ENCODE peak calls at places on chromosomes 4 and X, in nine cellular contexts. J, Y, F, W, S, E, X, B and H are unnamed samples.

GRCh38 chr4:14218641-14219040 is 591.1 kb upstream of the BOD1L1 start:
- DNase-seq in X (no peak), Y (no peak), B (no peak), F (no peak), E (no peak), W (no peak), J (no peak), S (no peak), H (no peak)

GRCh38 chr4:80619070-80619674 is 283.6 kb downstream of the CFAP299 start:
- DNase-seq in B (no peak), W (no peak), X (no peak), E (no peak), F (no peak), J (no peak), S (no peak), Y (no peak), H (no peak)

GRCh38 chrX:39002466-39002865 is 201.2 kb downstream of the MID1IP1 start:
- DNase-seq in W (no peak), S (no peak), E (no peak), F (no peak), X (no peak), J (no peak), Y (no peak), B (no peak), H (no peak)

GRCh38 chr4:182827981-182828677 is 89.1 kb downstream of the DCTD start:
- DNase-seq in S (no peak), F (no peak), B (no peak), J (no peak), W (no peak), Y (no peak), X (peak), E (no peak), H (no peak)

GRCh38 chr4:123786955-123787354 is 390.4 kb downstream of the SPRY1 start:
- DNase-seq in E (no peak), S (peak), F (no peak), J (no peak), Y (no peak), B (peak), X (no peak), W (no peak), H (no peak)

GRCh38 chrX:9707306-9708015 is 58.2 kb downstream of the GPR143 start:
- DNase-seq in W (no peak), Y (no peak), J (no peak), X (no peak), F (no peak), E (no peak), B (no peak), S (no peak), H (no peak)

GRCh38 chr4:8571702-8572685 is 8.2 kb upstream of the GPR78 start:
- DNase-seq in F (no peak), J (no peak), Y (no peak), E (no peak), B (no peak), S (no peak), W (no peak), X (peak), H (no peak)

GRCh38 chr4:106104276-106104675 is 209.0 kb downstream of the NPNT start:
- DNase-seq in E (no peak), Y (no peak), F (no peak), X (no peak), S (no peak), W (no peak), J (no peak), B (no peak), H (no peak)

GRCh38 chr4:87363552-87363951 is 27.4 kb downstream of the HSD17B11 start:
- DNase-seq in J (no peak), W (no peak), S (no peak), F (no peak), Y (no peak), X (no peak), B (no peak), E (no peak), H (no peak)

GRCh38 chr4:120156115-120156718 is 89.6 kb upstream of the MAD2L1 start:
- DNase-seq in X (no peak), F (no peak), J (peak), B (no peak), Y (no peak), E (peak), W (no peak), S (peak), H (no peak)

GRCh38 chr4:141771889-141772830 is 135.8 kb downstream of the IL15 start:
- DNase-seq in B (no peak), J (no peak), E (no peak), W (no peak), Y (no peak), F (no peak), X (no peak), S (no peak), H (no peak)

GRCh38 chr4:142815834-142816233 is 30.3 kb downstream of the INPP4B start:
- DNase-seq in B (no peak), W (no peak), E (no peak), X (no peak), F (no peak), S (peak), J (no peak), Y (no peak), H (no peak)

GRCh38 chr4:165537028-165537648 is 158.3 kb downstream of the CPE start:
- DNase-seq in Y (no peak), S (peak), E (peak), B (no peak), J (peak), F (no peak), W (no peak), X (no peak), H (peak)

GRCh38 chrX:19382500-19383145 is 38.9 kb downstream of the PDHA1 start:
- DNase-seq in S (peak), Y (no peak), F (no peak), E (peak), B (peak), W (peak), X (peak), J (no peak), H (peak)

GRCh38 chr4:130563185-130563890 is 1467.4 kb downstream of the C4orf33 start:
- DNase-seq in S (peak), E (peak), W (peak), X (peak), B (peak), J (no peak), F (no peak), Y (no peak), H (peak)
- TF ChIP-seq CTCF in S (peak), E (peak), W (no peak), X (peak), B (peak), J (no peak), F (no peak), Y (no peak), H (no peak)

GRCh38 chr4:1537410-1538095 is 131.3 kb upstream of the NKX1-1 start:
- DNase-seq in E (no peak), S (no peak), B (no peak), F (no peak), J (no peak), X (no peak), W (no peak), Y (no peak), H (no peak)
- H3K4me3 ChIP-seq in E (no peak), S (no peak), B (no peak), F (no peak), J (no peak), X (no peak), W (no peak), Y (no peak), H (no peak)

GRCh38 chrX:70669120-70669519 is 224.5 kb downstream of the DLG3 start:
- DNase-seq in S (no peak), X (no peak), Y (no peak), B (no peak), J (no peak), F (no peak), E (no peak), W (no peak), H (no peak)

DNA sequence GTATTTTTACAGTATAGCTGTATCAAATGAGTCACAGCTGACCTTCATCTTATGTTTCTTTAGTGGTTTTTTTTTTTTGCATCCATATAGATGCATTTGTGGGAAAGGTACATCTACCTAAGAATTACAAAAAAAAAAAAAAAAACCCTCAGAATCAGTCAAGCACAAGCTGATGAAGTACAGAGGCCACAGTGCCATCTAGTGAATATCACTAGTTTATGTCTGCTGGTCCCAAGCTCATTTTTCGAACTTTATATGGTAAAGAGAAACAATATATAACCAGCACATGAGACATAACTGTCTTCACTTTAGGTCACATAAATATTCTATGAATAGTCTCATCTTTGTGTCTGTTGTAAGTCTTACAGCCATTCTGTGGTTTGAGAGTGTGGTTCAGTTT is 220.1 kb downstream of the DLG3 start:
- DNase-seq in E (peak), W (no peak), X (no peak), F (no peak), S (peak), Y (no peak), B (no peak), J (no peak), H (no peak)
- TF ChIP-seq CTCF in E (peak), W (no peak), X (no peak), F (no peak), S (peak), Y (no peak), B (peak), J (peak), H (no peak)

GRCh38 chrX:48045410-48046311 is 25.8 kb downstream of the ZNF630 start:
- DNase-seq in B (no peak), W (peak), X (no peak), F (no peak), E (no peak), S (peak), Y (no peak), J (no peak), H (peak)
- H3K4me3 ChIP-seq in B (no peak), W (no peak), X (no peak), F (no peak), E (no peak), S (no peak), Y (no peak), J (no peak), H (no peak)

DNA sequence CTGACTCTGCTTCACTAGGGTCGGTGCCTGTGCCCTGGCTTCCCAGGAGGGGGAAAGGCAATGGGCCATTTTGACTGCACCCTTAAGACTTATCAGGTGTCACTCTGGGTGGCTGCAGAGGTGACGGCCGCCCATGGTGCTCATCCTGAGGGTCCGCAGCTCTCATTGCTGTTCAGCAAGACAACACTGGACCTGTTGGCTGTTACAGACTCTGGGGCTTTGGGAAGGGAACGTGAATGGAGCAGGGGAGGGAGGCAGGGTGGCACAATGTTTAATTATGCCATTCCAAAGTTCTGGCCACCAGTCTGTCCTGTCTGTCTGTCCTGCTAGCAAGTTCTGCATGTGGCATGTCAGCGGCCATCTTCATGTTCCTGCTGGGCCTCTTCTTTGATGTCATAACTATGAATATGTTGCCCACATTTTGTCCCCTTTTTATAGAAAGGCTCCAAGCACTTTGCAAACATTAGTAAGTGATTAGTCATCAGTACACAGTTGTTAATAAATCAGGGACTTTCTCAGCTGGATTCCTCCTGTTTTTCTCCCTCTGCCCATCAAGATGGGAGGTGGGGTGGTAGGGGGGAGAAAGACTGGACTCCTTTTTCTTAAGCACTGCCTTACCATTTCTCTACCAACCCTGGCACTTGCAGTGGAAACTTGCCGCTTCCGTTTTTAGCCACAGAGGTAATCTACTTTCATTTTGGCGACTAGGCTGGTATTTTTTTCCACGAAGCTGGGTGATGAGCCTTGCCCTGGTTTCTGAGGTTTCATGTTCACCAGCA is 88.7 kb upstream of the TRIM2 start:
- DNase-seq in W (peak), S (peak), Y (no peak), B (peak), F (no peak), X (no peak), E (peak), J (no peak), H (peak)
- TF ChIP-seq CTCF in W (no peak), S (no peak), Y (no peak), B (no peak), F (no peak), X (no peak), E (no peak), J (no peak), H (no peak)

GRCh38 chrX:45358417-45358816 is 157.7 kb upstream of the DIPK2B start:
- DNase-seq in W (no peak), F (no peak), Y (no peak), X (no peak), J (no peak), E (no peak), S (no peak), B (no peak), H (no peak)

GRCh38 chrX:45368705-45369104 is 168.0 kb upstream of the DIPK2B start:
- DNase-seq in J (no peak), Y (no peak), S (no peak), B (no peak), F (no peak), E (no peak), W (no peak), X (no peak), H (no peak)

GRCh38 chrX:45360571-45360970 is 159.9 kb upstream of the DIPK2B start:
- DNase-seq in W (no peak), Y (no peak), E (no peak), F (no peak), X (no peak), S (no peak), B (no peak), J (no peak), H (no peak)

DNA sequence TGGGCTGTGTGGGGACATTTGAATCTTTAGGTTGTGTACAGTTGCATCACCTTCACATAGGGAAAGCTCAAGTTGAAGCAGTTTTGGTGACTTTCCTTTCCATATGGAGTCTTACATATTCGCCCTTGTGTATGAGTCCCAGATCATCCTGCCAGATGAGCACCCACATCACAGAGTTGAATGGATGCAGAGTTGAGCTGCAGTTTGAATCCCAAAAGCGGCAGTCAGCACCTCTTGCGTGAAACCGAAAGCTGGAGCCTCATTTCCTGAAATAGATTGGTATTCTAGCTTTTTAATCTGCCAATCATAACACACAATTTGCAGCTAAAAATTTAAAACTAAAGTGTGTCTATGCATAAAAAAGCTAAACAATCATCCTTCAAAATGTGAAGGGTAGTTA is 162.9 kb upstream of the DIPK2B start:
- DNase-seq in S (no peak), W (no peak), X (no peak), B (no peak), Y (no peak), E (no peak), J (no peak), F (no peak), H (no peak)
- H3K4me3 ChIP-seq in S (no peak), W (no peak), X (no peak), B (no peak), Y (no peak), E (no peak), J (no peak), F (no peak), H (no peak)

GRCh38 chr4:95362906-95363578 is 185.7 kb downstream of the UNC5C start:
- DNase-seq in J (peak), F (no peak), E (no peak), B (no peak), W (no peak), S (peak), Y (no peak), X (no peak), H (no peak)
- TF ChIP-seq CTCF in J (peak), F (no peak), E (no peak), B (no peak), W (no peak), S (peak), Y (no peak), X (no peak), H (no peak)